ENCODE peak calls at places on chromosomes 3 and 15, in eight cellular contexts. B is T1000; T is AG09309; O is Calu3; D is sigmoid colon; E is adrenal gland; Z is activated naive CD8-positive, alpha-beta T cell treated with anti-CD3 and anti-CD28 coated beads, Interleukin-2, amount 50 U/mL, for 16 hours; F is HTR-8/SVneo. G is an unnamed sample.
A peak's percentile ranks its signal among the peaks of the same experiment; 100 is the strongest.

GRCh38 chr3:5218815-5219214 is 31.3 kb downstream of the EDEM1 start:
- DNase-seq in T (no peak), D (no peak), E (no peak), B (no peak), O (no peak), Z (no peak), F (no peak), G (no peak)

GRCh38 chr3:32570426-32571191 is at the start of gene DYNC1LI1:
- DNase-seq in F (peak; percentile 93), Z (peak; percentile 91), D (peak; percentile 97), B (peak; percentile 95), O (peak; percentile 95), T (peak; percentile 52), E (peak; percentile 96), G (peak; percentile 90)

GRCh38 chr3:78857494-78858111 is 910.2 kb downstream of the ROBO1 start:
- DNase-seq in F (no peak), T (no peak), B (no peak), D (no peak), O (no peak), E (no peak), Z (no peak), G (no peak)

GRCh38 chr3:131396170-131396569 is 14.6 kb downstream of the NUDT16 start:
- DNase-seq in E (no peak), T (no peak), Z (no peak), B (no peak), D (peak; percentile 75), O (no peak), F (no peak), G (no peak)

GRCh38 chr3:1262246-1262645 is 169.4 kb downstream of the CNTN6 start:
- DNase-seq in E (no peak), Z (no peak), B (no peak), T (no peak), O (no peak), D (no peak), F (no peak), G (no peak)

GRCh38 chr3:49876567-49876966 is 6.9 kb upstream of the CAMKV start:
- DNase-seq in E (no peak), B (no peak), F (no peak), T (no peak), O (no peak), Z (no peak), D (no peak), G (no peak)

GRCh38 chr15:93037341-93038063 is 51.5 kb downstream of the RGMA start:
- DNase-seq in F (no peak), Z (no peak), B (no peak), D (peak; percentile 83), T (no peak), E (peak; percentile 68), O (no peak), G (peak; percentile 72)

GRCh38 chr3:133925960-133926735 is 30.5 kb upstream of the RAB6B start:
- DNase-seq in Z (no peak), T (no peak), F (no peak), D (no peak), B (no peak), O (no peak), E (no peak), G (no peak)

GRCh38 chr3:33074217-33075067 is 22.5 kb downstream of the GLB1 start:
- DNase-seq in E (peak; percentile 86), T (peak; percentile 20), B (peak; percentile 14), F (peak; percentile 87), O (peak; percentile 72), Z (peak; percentile 51), D (no peak), G (no peak)

GRCh38 chr3:174342941-174343431 is 516.1 kb upstream of the NAALADL2 start:
- DNase-seq in D (no peak), T (peak; percentile 61), O (no peak), Z (no peak), F (no peak), E (no peak), B (no peak), G (no peak)

GRCh38 chr3:127836004-127836882 is 13.9 kb upstream of the MGLL start:
- DNase-seq in E (no peak), D (no peak), O (no peak), Z (no peak), T (no peak), F (no peak), B (no peak), G (no peak)

GRCh38 chr3:32177702-32178198 is 60.7 kb upstream of the CMTM8 start:
- DNase-seq in B (peak; percentile 64), Z (no peak), F (peak; percentile 69), O (peak; percentile 83), D (no peak), E (peak; percentile 91), T (peak; percentile 41), G (no peak)

GRCh38 chr3:37540786-37541185 is 320.9 kb upstream of the CTDSPL start:
- DNase-seq in E (peak; percentile 42), D (no peak), T (no peak), B (no peak), O (no peak), Z (no peak), F (no peak), G (no peak)

GRCh38 chr3:46566040-46566631 is at the start of gene LRRC2:
- DNase-seq in Z (no peak), B (no peak), E (no peak), D (peak; percentile 74), O (no peak), F (peak; percentile 37), T (peak; percentile 27), G (no peak)

GRCh38 chr3:73258057-73258456 is 196.6 kb downstream of the EBLN2 start:
- DNase-seq in B (no peak), O (no peak), F (no peak), E (no peak), T (no peak), D (no peak), Z (no peak), G (no peak)

G was measured in RWPE2.